ENCODE peak calls at places on chromosomes 6 and 20, in seven cellular contexts. M is adipocyte, N is adrenal gland, U is HL-60, R is heart left ventricle, W is GM12865, B is right atrium auricular region. E is an unnamed sample.

GRCh38 chr6:110334425-110335158 is 23.6 kb downstream of the METTL24 start:
- DNase-seq in N (no peak), R (no peak), B (no peak), U (no peak), M (no peak), W (no peak), E (no peak)

GRCh38 chr20:36872857-36873256 is 3.1 kb upstream of the TLDC2 start:
- DNase-seq in R (no peak), U (no peak), B (no peak), M (no peak), W (no peak), N (no peak), E (no peak)

GRCh38 chr6:43052842-43053544 is 658 bp downstream of the CUL7 start:
- DNase-seq in N (no peak), U (peak), M (peak), R (peak), W (peak), B (no peak), E (no peak)

GRCh38 chr6:170437719-170438401 is 115.2 kb downstream of the PSMB1 start:
- DNase-seq in W (no peak), M (no peak), U (no peak), N (no peak), R (no peak), B (no peak), E (no peak)

GRCh38 chr20:2052741-2053140 is 48.9 kb upstream of the STK35 start:
- DNase-seq in N (no peak), U (no peak), B (no peak), R (no peak), M (no peak), W (no peak), E (no peak)

GRCh38 chr6:18203786-18204185 is 48.6 kb downstream of the KDM1B start:
- DNase-seq in N (no peak), M (peak), W (no peak), B (no peak), U (no peak), R (no peak), E (no peak)

GRCh38 chr6:68497927-68498326 is 137.2 kb upstream of the ADGRB3 start:
- DNase-seq in B (no peak), M (no peak), N (no peak), R (no peak), U (no peak), W (no peak), E (no peak)

GRCh38 chr6:10194816-10195639 is 219.8 kb downstream of the TFAP2A start:
- DNase-seq in M (no peak), B (no peak), U (no peak), N (no peak), W (no peak), R (no peak), E (no peak)

GRCh38 chr20:8388707-8389106 is 256.6 kb downstream of the PLCB1 start:
- DNase-seq in N (no peak), U (no peak), M (peak), R (no peak), B (no peak), W (no peak), E (no peak)

GRCh38 chr6:143279385-143279784 is 171.1 kb downstream of the ADAT2 start:
- DNase-seq in M (no peak), B (no peak), U (no peak), N (peak), W (peak), R (no peak), E (no peak)

GRCh38 chr6:125918230-125918629 is 38.3 kb upstream of the HINT3 start:
- DNase-seq in B (no peak), U (no peak), M (no peak), R (no peak), N (no peak), W (no peak), E (no peak)

GRCh38 chr6:131954775-131955107 is 3.6 kb upstream of the CCN2 start:
- DNase-seq in W (no peak), U (no peak), N (no peak), M (peak), B (peak), R (peak), E (no peak)

GRCh38 chr20:24131684-24132083 is 143.1 kb upstream of the GGTLC1 start:
- DNase-seq in B (no peak), M (no peak), W (no peak), R (no peak), U (no peak), N (no peak), E (no peak)

GRCh38 chr20:46330072-46330763 is 21.9 kb upstream of the CDH22 start:
- DNase-seq in U (no peak), R (no peak), W (no peak), N (no peak), M (no peak), B (no peak), E (no peak)

GRCh38 chr20:41011551-41012067 is 17.0 kb upstream of the TOP1 start:
- DNase-seq in B (no peak), U (no peak), W (peak), M (no peak), R (no peak), N (no peak), E (no peak)

GRCh38 chr20:62203378-62204030 is 16.6 kb downstream of the HRH3 start:
- DNase-seq in B (no peak), W (no peak), R (no peak), N (no peak), U (no peak), M (peak), E (no peak)

GRCh38 chr6:348860-349396 is 42.6 kb upstream of the IRF4 start:
- DNase-seq in B (no peak), W (no peak), N (no peak), M (no peak), U (no peak), R (no peak), E (peak)

DNA sequence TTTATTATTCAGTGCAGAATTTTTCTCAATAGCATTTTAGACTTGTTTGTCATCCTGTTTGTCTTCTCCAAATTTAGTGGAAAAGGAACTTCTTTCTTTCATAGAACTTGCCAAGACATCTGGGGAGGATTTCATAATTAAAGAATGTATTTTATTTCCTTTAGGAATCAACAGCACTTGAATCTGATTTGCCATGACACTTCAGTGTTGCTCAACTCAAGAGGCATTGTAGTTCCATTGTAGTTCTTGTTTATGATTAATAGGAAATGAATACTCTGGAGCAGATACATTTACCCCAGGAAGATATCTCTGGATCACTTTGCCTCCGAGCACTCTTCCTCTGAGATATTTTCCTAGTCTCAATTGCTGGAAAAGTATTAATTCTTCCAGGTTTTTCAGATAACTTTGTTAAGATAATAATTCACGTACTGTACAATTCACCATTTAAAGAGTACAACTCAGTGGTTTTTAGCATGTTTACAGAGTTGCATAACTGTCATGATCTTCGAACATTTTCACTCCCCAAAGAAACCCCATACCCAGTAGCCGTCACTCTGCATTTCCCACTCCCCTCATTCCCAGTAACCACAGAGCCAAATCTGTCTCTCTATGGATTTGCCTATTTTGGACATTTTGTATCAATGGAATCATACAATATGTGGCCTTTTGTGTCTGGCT is 29.7 kb downstream of the AKAP12 start:
- DNase-seq in M (peak), W (no peak), R (no peak), B (no peak), U (no peak), N (no peak), E (no peak)
- H3K4me3 ChIP-seq in M (peak), W (no peak), R (no peak), B (no peak), U (no peak), N (no peak), E (no peak)

DNA sequence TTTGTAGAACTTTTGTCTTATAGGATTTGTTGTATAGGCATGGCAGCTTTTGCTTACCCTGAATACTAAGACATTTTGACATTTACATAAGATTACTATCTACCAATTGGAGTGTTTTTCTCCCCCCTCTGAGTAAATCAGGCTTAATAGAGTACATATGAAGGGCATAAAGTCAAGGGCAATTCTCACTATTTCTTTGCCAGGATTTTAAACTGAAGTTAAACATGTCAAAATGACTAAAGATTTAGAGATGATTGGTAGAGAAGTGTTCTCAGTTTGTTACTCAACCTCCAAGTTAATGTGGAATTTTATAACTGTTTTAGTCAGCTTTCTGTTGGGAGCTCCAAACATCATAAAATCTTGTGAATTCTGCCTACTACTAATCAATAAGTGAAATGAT is 157.8 kb downstream of the CDKAL1 start:
- DNase-seq in B (no peak), M (peak), N (no peak), R (no peak), W (no peak), U (no peak), E (no peak)
- H3K4me3 ChIP-seq in B (no peak), M (no peak), N (no peak), R (no peak), W (no peak), U (no peak), E (no peak)

DNA sequence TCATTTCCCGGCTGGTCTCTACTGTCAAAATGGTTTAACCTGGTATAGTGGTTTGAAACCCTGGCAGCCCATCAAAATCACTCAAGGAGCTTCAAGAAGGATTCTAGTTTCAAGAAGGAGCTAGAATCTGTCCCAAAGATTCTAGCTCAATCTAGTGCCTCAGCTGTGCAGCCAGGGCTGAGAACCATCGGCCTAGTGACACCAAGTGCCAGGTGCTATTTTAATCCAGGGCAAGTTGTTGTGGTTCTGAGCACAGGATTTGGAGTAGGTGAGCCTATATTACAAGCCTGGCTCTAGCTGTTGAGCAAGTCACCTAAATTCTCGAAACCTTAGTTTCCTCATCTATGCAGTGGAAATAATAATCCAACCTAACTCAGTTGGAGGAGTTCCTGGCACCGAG is 3.7 kb downstream of the MOCS1 start:
- DNase-seq in R (no peak), U (no peak), W (no peak), M (peak), B (peak), N (no peak), E (no peak)
- H3K4me3 ChIP-seq in R (no peak), U (no peak), W (no peak), M (peak), B (no peak), N (no peak), E (no peak)

DNA sequence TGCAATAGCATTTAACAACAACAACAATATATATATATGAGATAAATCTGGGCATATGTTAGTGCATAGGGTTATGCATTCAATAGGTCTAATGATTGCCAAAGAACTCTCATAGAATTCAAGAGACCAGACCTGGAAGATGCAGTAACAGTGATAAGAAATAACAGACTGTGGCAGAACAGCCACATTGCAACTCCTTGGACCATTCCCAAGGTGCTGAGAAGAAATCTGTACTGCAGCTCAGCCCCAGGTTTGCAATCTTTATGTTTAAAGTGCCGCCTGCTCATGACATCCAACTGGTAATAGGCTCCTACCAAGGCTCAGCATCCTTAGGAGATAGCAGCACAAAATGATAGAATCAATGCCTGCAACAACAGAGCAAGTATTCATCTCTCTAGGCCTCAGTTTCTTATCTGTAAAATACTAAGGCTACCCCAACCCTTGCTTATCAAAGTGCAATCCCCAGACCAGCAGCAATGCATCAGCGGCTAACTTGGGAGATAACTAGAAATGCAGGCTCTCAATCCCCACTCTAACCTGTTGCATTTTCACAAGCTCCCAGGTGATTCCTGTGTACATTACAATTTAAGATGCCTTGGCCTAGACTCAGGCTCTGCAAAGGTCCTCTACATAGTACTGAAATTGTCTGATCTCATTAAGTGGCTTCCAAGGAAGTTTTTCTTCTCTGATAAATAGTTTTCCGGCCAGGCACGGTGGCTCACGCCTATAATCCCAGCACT is 30.6 kb upstream of the PIM1 start:
- DNase-seq in M (no peak), U (no peak), R (no peak), W (no peak), B (no peak), N (no peak), E (no peak)
- H3K4me3 ChIP-seq in M (no peak), U (no peak), R (no peak), W (no peak), B (no peak), N (no peak), E (no peak)

GRCh38 chr6:130666796-130667195 is 160.4 kb upstream of the SMLR1 start:
- DNase-seq in W (no peak), B (no peak), R (no peak), N (no peak), M (no peak), U (no peak), E (no peak)

GRCh38 chr6:130672153-130672552 is 155.1 kb upstream of the SMLR1 start:
- DNase-seq in U (no peak), N (no peak), B (no peak), W (no peak), R (no peak), M (no peak), E (no peak)

GRCh38 chr6:130671119-130672104 is 155.8 kb upstream of the SMLR1 start:
- DNase-seq in U (no peak), B (no peak), N (no peak), R (peak), W (no peak), M (no peak), E (no peak)

GRCh38 chr6:130674604-130675003 is 152.6 kb upstream of the SMLR1 start:
- DNase-seq in N (no peak), R (no peak), W (no peak), U (no peak), M (peak), B (no peak), E (no peak)

DNA sequence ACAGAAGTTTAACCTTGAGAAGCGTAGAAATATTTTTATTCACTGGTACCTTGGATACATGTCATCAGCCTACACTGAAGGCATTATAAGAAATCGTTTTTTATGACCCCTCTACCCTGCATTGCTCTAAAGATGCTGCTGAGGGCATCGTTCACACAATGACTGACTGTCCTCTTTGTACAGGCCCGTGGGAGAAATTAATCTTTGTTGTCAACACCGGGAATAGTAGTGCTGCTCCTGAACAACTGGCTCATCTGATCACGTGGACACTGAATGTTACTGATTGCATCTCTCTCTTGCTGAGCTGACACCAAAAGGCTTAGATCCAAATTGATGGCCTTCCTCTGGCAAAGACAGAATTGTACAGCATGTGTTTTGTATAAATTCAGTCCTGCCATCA is 157.1 kb upstream of the SMLR1 start:
- DNase-seq in N (no peak), M (no peak), W (no peak), U (no peak), R (no peak), B (no peak), E (no peak)
- H3K4me3 ChIP-seq in N (no peak), M (no peak), W (no peak), U (no peak), R (no peak), B (no peak), E (no peak)

DNA sequence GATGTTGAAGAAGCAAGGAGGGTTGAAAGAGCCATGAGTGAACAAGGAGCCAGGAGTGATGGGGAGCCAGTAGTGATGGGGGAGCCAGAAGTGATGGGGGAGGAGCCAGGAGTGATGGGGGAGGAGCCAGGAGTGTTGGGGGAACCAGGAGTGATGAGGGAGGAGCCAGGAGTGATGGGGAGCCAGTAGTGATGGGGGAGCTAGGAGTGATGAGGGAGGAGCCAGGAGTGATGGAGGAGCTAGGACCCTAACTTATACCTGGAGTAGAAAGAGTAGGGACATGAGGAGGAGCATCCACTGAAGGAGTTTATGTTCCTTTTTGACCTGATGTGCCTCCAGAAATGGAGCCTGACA is 14.6 kb upstream of the CD93 start:
- DNase-seq in N (no peak), M (no peak), R (no peak), U (no peak), W (no peak), B (no peak), E (no peak)
- H3K4me3 ChIP-seq in N (no peak), M (no peak), R (no peak), U (no peak), W (no peak), B (no peak), E (no peak)